ENCODE peak calls at places on chromosomes 13 and 19, in ten cellular contexts. S is activated naive CD4-positive, alpha-beta T cell treated with anti-CD3 and anti-CD28 coated beads for 36 hours; E is progenitor cell of endocrine pancreas; D is uterus; L is amygdala; G is stimulated activated CD4-positive, alpha-beta T cell treated with anti-CD3 and anti-CD28 coated beads, Interleukin-12 subunit alpha, Interleukin-12 subunit beta, amount 100 ng/mL, for 4 hours; T is NCI-H187 treated with DMSO at 0.1 percent for 48 hours; W is skeletal muscle cell; A is mucosa of gallbladder; O is NCI-H446 treated with DMSO at 0.1 percent for 48 hours. M is an unnamed sample.
A peak's percentile ranks its signal among the peaks of the same experiment; 100 is the strongest.

GRCh38 chr13:81988542-81988941 is 1647.6 kb upstream of the SPRY2 start:
- DNase-seq in S (no peak), E (no peak), D (no peak), L (no peak), G (no peak), T (no peak), W (no peak), A (no peak), O (no peak), M (no peak)

GRCh38 chr19:6788896-6789295 is 16.4 kb downstream of the VAV1 start:
- DNase-seq in S (no peak), E (no peak), D (no peak), L (no peak), G (no peak), T (no peak), W (no peak), A (no peak), O (no peak), M (no peak)

GRCh38 chr19:56748443-56748842 is 76.9 kb upstream of the ZNF835 start:
- DNase-seq in S (no peak), E (no peak), D (peak; percentile 34), L (no peak), G (no peak), T (no peak), W (no peak), A (peak; percentile 23), O (no peak), M (no peak)

GRCh38 chr13:37602743-37603381 is 4.3 kb upstream of the POSTN start:
- DNase-seq in S (no peak), E (no peak), D (no peak), L (no peak), G (no peak), T (no peak), W (no peak), A (no peak), O (peak; percentile 25), M (peak; percentile 51)

GRCh38 chr19:35207391-35207871 is 21.1 kb downstream of the FAM187B start:
- DNase-seq in S (peak; percentile 31), E (no peak), D (no peak), L (no peak), G (no peak), T (no peak), W (no peak), A (no peak), O (no peak), M (no peak)

GRCh38 chr13:33918199-33918932 is 100.4 kb downstream of the RFC3 start:
- DNase-seq in S (no peak), E (no peak), D (no peak), L (no peak), G (no peak), T (no peak), W (peak; percentile 73), A (no peak), O (peak; percentile 25), M (peak; percentile 83)

GRCh38 chr19:39692166-39692565 is 12.1 kb upstream of the LGALS14 start:
- DNase-seq in S (peak; percentile 57), E (no peak), D (no peak), L (no peak), G (no peak), T (no peak), W (no peak), A (no peak), O (no peak), M (no peak)

GRCh38 chr13:74771964-74772363 is 637.8 kb upstream of the KLF12 start:
- DNase-seq in S (no peak), E (no peak), D (no peak), L (no peak), G (no peak), T (no peak), W (peak; percentile 65), A (no peak), O (no peak), M (no peak)

GRCh38 chr19:7337380-7338194 is 11.2 kb upstream of the ARHGEF18 start:
- DNase-seq in S (peak; percentile 58), E (no peak), D (no peak), L (no peak), G (no peak), T (no peak), W (no peak), A (no peak), O (no peak), M (no peak)

GRCh38 chr13:42110410-42111155 is 62.1 kb downstream of the DGKH start:
- DNase-seq in S (peak; percentile 62), E (no peak), D (peak; percentile 32), L (no peak), G (peak; percentile 8), T (peak; percentile 24), W (peak; percentile 35), A (peak; percentile 29), O (peak; percentile 58), M (peak; percentile 88)

GRCh38 chr19:38090561-38090960 is 133.5 kb downstream of the DPF1 start:
- DNase-seq in S (no peak), E (no peak), D (no peak), L (peak; percentile 51), G (no peak), T (no peak), W (no peak), A (no peak), O (peak; percentile 61), M (no peak)

GRCh38 chr13:74593688-74594087 is 459.5 kb upstream of the KLF12 start:
- DNase-seq in S (no peak), E (no peak), D (no peak), L (no peak), G (no peak), T (no peak), W (no peak), A (no peak), O (no peak), M (no peak)

GRCh38 chr13:70960841-70961443 is 852.7 kb upstream of the KLHL1 start:
- DNase-seq in S (peak; percentile 8), E (no peak), D (no peak), L (no peak), G (no peak), T (no peak), W (no peak), A (peak; percentile 11), O (peak; percentile 42), M (peak; percentile 50)

GRCh38 chr19:14528419-14529253 is 758 bp upstream of the TECR start:
- DNase-seq in S (no peak), E (no peak), D (no peak), L (no peak), G (no peak), T (no peak), W (no peak), A (no peak), O (no peak), M (no peak)

GRCh38 chr13:88526186-88526852 is 855.1 kb downstream of the SLITRK5 start:
- DNase-seq in S (no peak), E (no peak), D (no peak), L (no peak), G (no peak), T (peak; percentile 8), W (no peak), A (no peak), O (no peak), M (peak; percentile 3)

GRCh38 chr19:11425719-11426457 is 6.8 kb upstream of the RGL3 start:
- DNase-seq in S (no peak), E (no peak), D (no peak), L (no peak), G (no peak), T (no peak), W (no peak), A (no peak), O (no peak), M (no peak)

GRCh38 chr19:15527705-15528104 is 19.4 kb downstream of the CYP4F22 start:
- DNase-seq in S (no peak), E (no peak), D (no peak), L (no peak), G (no peak), T (no peak), W (no peak), A (no peak), O (no peak), M (no peak)

GRCh38 chr13:24313449-24313848 is 4.1 kb downstream of the C1QTNF9 start:
- DNase-seq in S (no peak), E (no peak), D (no peak), L (no peak), G (no peak), T (no peak), W (no peak), A (no peak), O (no peak), M (peak; percentile 35)